ENCODE peak calls at places on chromosome 2, in eight cellular contexts. J is choroid plexus epithelial cell, C is A549, H is AG10803, X is tibial nerve, O is IMR-90, T is iPS DF 6.9, L is left lung. F is an unnamed sample.

GRCh38 chr2:236568068-236568921 is 1.3 kb upstream of the ACKR3 start:
- DNase-seq in T (no peak), O (no peak), C (no peak), H (peak), J (peak), L (peak), X (peak), F (no peak)

GRCh38 chr2:84807063-84807485 is 73.8 kb downstream of the TRABD2A start:
- DNase-seq in J (peak), C (peak), O (peak), L (no peak), X (peak), T (no peak), H (peak), F (no peak)

GRCh38 chr2:189344036-189344435 is 97.2 kb upstream of the WDR75 start:
- DNase-seq in H (no peak), T (no peak), J (no peak), O (no peak), L (no peak), X (no peak), C (no peak), F (no peak)

GRCh38 chr2:110852051-110852450 is 119.7 kb downstream of the ACOXL start:
- DNase-seq in X (no peak), C (no peak), O (no peak), L (no peak), H (no peak), T (no peak), J (no peak), F (no peak)

GRCh38 chr2:241072151-241072550 is 29.9 kb downstream of the MTERF4 start:
- DNase-seq in C (no peak), H (no peak), X (no peak), O (no peak), T (no peak), J (no peak), L (no peak), F (no peak)

GRCh38 chr2:185268651-185269050 is 470.0 kb upstream of the FSIP2 start:
- DNase-seq in X (no peak), T (no peak), O (no peak), H (no peak), J (no peak), C (no peak), L (no peak), F (no peak)

GRCh38 chr2:217335341-217335966 is 475.6 kb upstream of the TNP1 start:
- DNase-seq in L (no peak), O (peak), X (no peak), T (no peak), C (peak), J (no peak), H (no peak), F (no peak)

GRCh38 chr2:142533083-142533482 is 344.4 kb upstream of the KYNU start:
- DNase-seq in C (no peak), O (no peak), H (no peak), X (no peak), L (no peak), J (peak), T (no peak), F (no peak)

GRCh38 chr2:214853906-214854305 is 44.4 kb upstream of the BARD1 start:
- DNase-seq in T (no peak), X (no peak), C (peak), J (no peak), O (no peak), L (no peak), H (no peak), F (no peak)

GRCh38 chr2:105677901-105678300 is 66.8 kb upstream of the NCK2 start:
- DNase-seq in L (no peak), J (no peak), H (no peak), C (no peak), X (no peak), O (no peak), T (no peak), F (no peak)

GRCh38 chr2:38634684-38635083 is 31.2 kb upstream of the GALM start:
- DNase-seq in T (no peak), J (no peak), X (no peak), C (no peak), O (no peak), H (no peak), L (no peak), F (no peak)

GRCh38 chr2:107091163-107091864 is 205.3 kb upstream of the ST6GAL2 start:
- DNase-seq in L (no peak), C (peak), T (no peak), J (peak), X (no peak), O (no peak), H (no peak), F (no peak)

GRCh38 chr2:190537765-190538164 is 3.2 kb upstream of the NEMP2 start:
- DNase-seq in C (peak), H (peak), X (no peak), O (peak), T (no peak), L (no peak), J (peak), F (no peak)

DNA sequence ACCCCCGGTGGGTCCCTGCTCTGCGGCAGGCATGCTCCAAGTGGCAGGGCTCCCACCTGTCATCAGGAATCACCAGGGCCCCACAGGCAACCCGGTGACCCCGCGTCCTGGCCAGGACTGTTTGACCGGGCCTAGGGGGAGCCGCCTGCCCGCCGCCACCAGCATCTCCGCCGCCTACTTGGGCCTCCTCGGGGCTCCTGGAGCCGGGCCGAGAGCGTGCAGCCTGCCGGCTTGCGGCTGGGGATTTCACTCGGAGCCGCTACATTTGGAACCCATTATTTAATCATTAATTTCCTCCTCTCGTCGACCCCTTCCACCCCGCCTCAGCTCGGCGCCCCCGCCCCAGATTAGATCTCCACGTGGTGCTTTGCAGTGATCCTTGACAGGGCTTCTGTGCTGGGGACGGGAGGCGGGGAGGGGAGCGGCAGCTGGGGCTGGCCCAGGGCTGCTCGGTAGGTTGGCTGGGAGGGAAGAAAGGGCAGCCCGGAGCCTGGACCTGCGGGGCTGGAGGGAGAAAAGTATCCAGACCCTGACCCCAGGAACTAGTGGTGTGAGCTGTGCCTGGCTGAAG is 295.4 kb downstream of the CYP26B1 start:
- DNase-seq in C (no peak), O (no peak), J (peak), L (no peak), T (no peak), X (no peak), H (peak), F (no peak)
- H3K4me3 ChIP-seq in C (no peak), O (no peak), J (no peak), L (no peak), T (no peak), X (no peak), H (no peak), F (no peak)

GRCh38 chr2:103252781-103253180 is 490.9 kb downstream of the TMEM182 start:
- DNase-seq in J (no peak), L (no peak), X (no peak), O (no peak), T (no peak), H (no peak), C (no peak), F (no peak)
- H3K4me3 ChIP-seq in J (no peak), L (no peak), X (no peak), O (no peak), T (no peak), H (no peak), C (no peak), F (no peak)

GRCh38 chr2:222779145-222779832 is 81.5 kb upstream of the ACSL3 start:
- DNase-seq in L (no peak), O (no peak), X (no peak), T (no peak), H (no peak), C (no peak), J (no peak), F (no peak)
- H3K4me3 ChIP-seq in L (no peak), O (no peak), X (no peak), T (no peak), H (no peak), C (no peak), J (no peak), F (no peak)

DNA sequence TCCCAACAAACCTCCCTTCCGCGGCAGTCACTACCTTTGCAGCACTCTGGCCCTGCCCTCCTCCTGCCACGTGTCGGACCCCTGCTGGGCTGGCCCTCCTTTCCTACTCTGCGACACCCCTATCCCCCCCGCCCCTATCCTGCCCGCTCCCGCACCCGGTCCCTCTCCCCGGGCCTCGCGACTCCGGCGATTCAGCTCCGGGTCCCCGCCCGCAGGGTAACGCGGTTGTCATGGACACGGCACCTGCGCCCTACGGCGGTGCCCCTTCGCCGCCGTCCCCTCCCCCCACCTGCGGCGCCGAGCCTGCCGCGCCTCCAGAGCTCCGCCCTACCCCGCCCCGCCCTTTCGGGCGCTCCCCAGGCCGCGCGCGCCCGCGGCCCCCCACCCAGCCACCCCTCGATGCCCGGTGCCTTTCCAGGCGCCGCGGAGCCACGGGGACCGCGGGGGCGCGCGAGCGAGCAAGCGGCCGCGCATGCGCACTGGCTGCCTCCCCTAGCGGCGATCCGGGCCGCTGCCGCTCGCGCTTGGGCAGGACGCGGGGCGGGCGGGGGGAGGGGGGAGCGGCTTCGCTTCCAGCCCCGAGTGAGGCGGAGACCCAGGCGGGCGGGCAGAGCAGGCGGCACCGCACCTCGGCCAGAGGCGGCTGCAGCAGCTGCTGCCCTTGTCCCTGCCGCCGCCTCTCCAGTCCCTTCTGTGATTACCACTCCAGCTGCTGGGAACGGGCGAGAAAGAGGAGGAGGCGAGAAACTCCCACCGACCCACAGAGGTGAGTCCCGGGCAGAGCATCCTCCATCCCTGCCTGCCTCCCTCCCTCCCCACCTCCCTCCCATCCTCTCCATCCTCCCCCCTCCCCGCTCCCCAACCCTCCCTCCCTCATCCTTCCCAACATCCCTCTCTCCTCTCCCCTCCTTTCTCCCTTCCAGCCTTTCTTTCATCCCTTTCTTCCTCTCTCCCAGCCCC is at the start of gene CTNNA2:
- DNase-seq in O (no peak), H (peak), J (peak), T (peak), C (peak), L (peak), X (no peak), F (peak)
- H3K4me3 ChIP-seq in O (no peak), H (peak), J (peak), T (peak), C (peak), L (peak), X (no peak), F (peak)